ENCODE peak calls at places on chromosomes 12 and 14, in five cellular contexts. One of them, this sample, is unnamed.

GRCh38 chr12:26828315-26828714 is 4.7 kb downstream of the ITPR2 start:
- DNase-seq in HCT116: no peak
- DNase-seq in GM12878: no peak
- DNase-seq in HepG2: no peak
- DNase-seq in H1: no peak
- DNase-seq in this sample: no peak

GRCh38 chr14:72792051-72792788 is 101.7 kb downstream of the DPF3 start:
- DNase-seq in HCT116: no peak
- DNase-seq in HepG2: no peak
- DNase-seq in GM12878: no peak
- DNase-seq in H1: no peak
- DNase-seq in this sample: no peak

GRCh38 chr14:80996049-80996901 is 40.9 kb downstream of the TSHR start:
- DNase-seq in H1: no peak
- DNase-seq in HepG2: peak
- DNase-seq in HCT116: peak
- DNase-seq in GM12878: no peak
- DNase-seq in this sample: peak

GRCh38 chr14:92472860-92473259 is 40.7 kb upstream of the RIN3 start:
- DNase-seq in GM12878: no peak
- DNase-seq in HCT116: no peak
- DNase-seq in H1: peak
- DNase-seq in HepG2: no peak
- DNase-seq in this sample: no peak

GRCh38 chr12:110124184-110124995 is at the start of gene IFT81:
- DNase-seq in HepG2: peak
- DNase-seq in HCT116: peak
- DNase-seq in H1: peak
- DNase-seq in GM12878: no peak
- DNase-seq in this sample: peak

GRCh38 chr12:82608706-82609105 is 78.0 kb upstream of the TMTC2 start:
- DNase-seq in GM12878: no peak
- DNase-seq in HepG2: no peak
- DNase-seq in HCT116: no peak
- DNase-seq in H1: no peak
- DNase-seq in this sample: no peak

GRCh38 chr14:36508418-36509051 is 11.5 kb downstream of the NKX2-1 start:
- DNase-seq in HepG2: no peak
- DNase-seq in H1: peak
- DNase-seq in HCT116: no peak
- DNase-seq in GM12878: no peak
- DNase-seq in this sample: no peak

GRCh38 chr12:43882578-43883178 is 46.8 kb downstream of the TMEM117 start:
- DNase-seq in HCT116: peak
- DNase-seq in H1: no peak
- DNase-seq in GM12878: peak
- DNase-seq in HepG2: peak
- DNase-seq in this sample: peak

GRCh38 chr12:3745152-3745551 is 7.8 kb downstream of the CRACR2A start:
- DNase-seq in GM12878: no peak
- DNase-seq in H1: peak
- DNase-seq in HCT116: no peak
- DNase-seq in HepG2: no peak
- DNase-seq in this sample: no peak

GRCh38 chr12:109752117-109753053 is 38.8 kb downstream of the FAM222A start:
- DNase-seq in HepG2: peak
- DNase-seq in GM12878: no peak
- DNase-seq in H1: no peak
- DNase-seq in HCT116: no peak
- DNase-seq in this sample: no peak

GRCh38 chr14:102055181-102055901 is 31.5 kb downstream of the HSP90AA1 start:
- DNase-seq in GM12878: no peak
- DNase-seq in HepG2: peak
- DNase-seq in HCT116: no peak
- DNase-seq in H1: peak
- DNase-seq in this sample: peak
- TF ChIP-seq JUND in GM12878: no peak
- TF ChIP-seq JUND in HepG2: no peak
- TF ChIP-seq JUND in HCT116: no peak
- TF ChIP-seq JUND in H1: no peak
- TF ChIP-seq JUND in this sample: no peak

GRCh38 chr12:127619869-127620769 is 646.9 kb upstream of the TMEM132C start:
- DNase-seq in HCT116: no peak
- DNase-seq in HepG2: no peak
- DNase-seq in GM12878: no peak
- DNase-seq in H1: no peak
- DNase-seq in this sample: no peak
- TF ChIP-seq JUND in HCT116: no peak
- TF ChIP-seq JUND in HepG2: no peak
- TF ChIP-seq JUND in GM12878: no peak
- TF ChIP-seq JUND in H1: no peak
- TF ChIP-seq JUND in this sample: no peak

DNA sequence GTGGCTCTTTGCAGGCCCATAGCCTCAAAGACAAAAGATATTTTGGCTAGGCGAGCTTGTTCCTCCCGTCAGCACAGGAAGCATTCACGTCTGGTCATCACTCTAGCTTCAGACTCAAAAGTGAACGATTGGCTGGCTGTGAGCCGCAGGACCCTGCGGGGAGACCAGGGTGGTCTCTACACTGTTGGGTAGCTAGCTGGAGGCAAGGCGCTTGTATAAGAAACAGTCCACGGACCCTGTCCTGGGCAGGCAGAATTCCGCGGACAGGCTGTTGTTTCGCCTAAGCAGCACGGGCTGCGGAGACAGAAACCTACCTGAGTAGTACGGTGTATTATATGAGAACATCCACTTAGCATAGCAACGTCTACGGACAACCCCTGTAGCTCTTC is 29.6 kb downstream of the WBP11 start:
- DNase-seq in HCT116: no peak
- DNase-seq in HepG2: no peak
- DNase-seq in GM12878: peak
- DNase-seq in H1: no peak
- DNase-seq in this sample: no peak
- TF ChIP-seq JUND in HCT116: no peak
- TF ChIP-seq JUND in HepG2: no peak
- TF ChIP-seq JUND in GM12878: no peak
- TF ChIP-seq JUND in H1: no peak
- TF ChIP-seq JUND in this sample: no peak

GRCh38 chr12:24560867-24561266 is 388.0 kb downstream of the BCAT1 start:
- DNase-seq in HCT116: no peak
- DNase-seq in HepG2: no peak
- DNase-seq in H1: no peak
- DNase-seq in GM12878: no peak
- DNase-seq in this sample: no peak
- TF ChIP-seq JUND in HCT116: no peak
- TF ChIP-seq JUND in HepG2: no peak
- TF ChIP-seq JUND in H1: no peak
- TF ChIP-seq JUND in GM12878: no peak
- TF ChIP-seq JUND in this sample: no peak

DNA sequence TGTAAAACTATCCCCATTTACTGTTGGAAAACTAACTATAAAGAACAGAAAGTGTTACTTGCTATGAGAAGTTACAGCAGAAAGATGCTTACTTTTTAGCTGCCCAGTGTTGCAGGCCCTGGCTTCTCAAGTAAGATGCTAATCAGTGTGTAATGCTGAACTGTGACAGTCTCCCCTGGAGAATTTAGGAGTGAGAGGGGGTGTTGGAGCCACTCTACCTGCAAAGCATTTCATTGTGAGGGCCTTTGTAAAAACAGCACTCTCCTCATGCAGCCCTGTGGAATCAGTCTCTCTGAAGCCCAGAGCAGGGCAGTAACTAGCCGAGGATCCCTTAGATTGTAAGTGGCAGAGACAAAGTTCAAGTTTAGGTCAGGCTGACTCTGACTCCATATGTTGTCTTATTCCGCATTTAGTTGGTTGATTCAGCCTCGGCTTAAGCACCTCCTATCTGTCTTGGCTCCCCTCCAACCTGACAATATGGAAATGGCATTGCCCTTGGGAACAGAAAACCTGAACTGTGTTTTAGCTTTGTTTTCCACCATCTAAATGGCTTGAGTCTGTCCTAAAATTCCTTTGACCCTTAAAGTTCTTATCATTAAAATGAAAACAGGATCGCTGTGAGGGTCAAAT is 141.3 kb downstream of the PRKCH start:
- DNase-seq in HepG2: peak
- DNase-seq in HCT116: no peak
- DNase-seq in GM12878: no peak
- DNase-seq in H1: peak
- DNase-seq in this sample: no peak
- TF ChIP-seq JUND in HepG2: no peak
- TF ChIP-seq JUND in HCT116: no peak
- TF ChIP-seq JUND in GM12878: no peak
- TF ChIP-seq JUND in H1: no peak
- TF ChIP-seq JUND in this sample: no peak

GRCh38 chr14:22955702-22956575 is 951 bp downstream of the HAUS4 start:
- DNase-seq in HepG2: peak
- DNase-seq in H1: no peak
- DNase-seq in HCT116: no peak
- DNase-seq in GM12878: no peak
- DNase-seq in this sample: no peak

DNA sequence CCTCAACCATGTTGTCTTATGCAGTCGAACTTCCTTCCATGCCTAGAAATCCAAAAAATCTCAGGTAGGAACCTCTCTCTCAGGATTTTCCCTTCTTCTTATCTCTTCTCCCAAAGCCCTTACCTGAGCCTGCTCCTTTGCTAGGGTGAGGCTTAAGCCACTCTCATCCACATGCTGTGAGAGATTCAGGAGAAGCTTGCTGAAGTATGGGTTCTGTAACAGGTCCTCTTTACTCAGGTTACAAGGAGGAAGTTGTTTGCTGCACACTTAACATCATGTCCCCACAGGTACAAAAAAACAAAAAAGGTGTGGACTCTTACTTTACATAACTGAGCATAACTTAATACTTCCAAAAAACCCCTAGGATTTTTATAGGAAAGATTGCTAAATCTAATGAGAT is 4.5 kb downstream of the HAUS4 start:
- DNase-seq in HepG2: no peak
- DNase-seq in HCT116: no peak
- DNase-seq in GM12878: no peak
- DNase-seq in H1: no peak
- DNase-seq in this sample: no peak
- TF ChIP-seq JUND in HepG2: no peak
- TF ChIP-seq JUND in HCT116: no peak
- TF ChIP-seq JUND in GM12878: no peak
- TF ChIP-seq JUND in H1: no peak
- TF ChIP-seq JUND in this sample: no peak

GRCh38 chr12:124692443-124692842 is 125.0 kb upstream of the NCOR2 start:
- DNase-seq in HepG2: no peak
- DNase-seq in H1: no peak
- DNase-seq in GM12878: no peak
- DNase-seq in HCT116: no peak
- DNase-seq in this sample: no peak
- TF ChIP-seq JUND in HepG2: no peak
- TF ChIP-seq JUND in H1: no peak
- TF ChIP-seq JUND in GM12878: no peak
- TF ChIP-seq JUND in HCT116: no peak
- TF ChIP-seq JUND in this sample: no peak

DNA sequence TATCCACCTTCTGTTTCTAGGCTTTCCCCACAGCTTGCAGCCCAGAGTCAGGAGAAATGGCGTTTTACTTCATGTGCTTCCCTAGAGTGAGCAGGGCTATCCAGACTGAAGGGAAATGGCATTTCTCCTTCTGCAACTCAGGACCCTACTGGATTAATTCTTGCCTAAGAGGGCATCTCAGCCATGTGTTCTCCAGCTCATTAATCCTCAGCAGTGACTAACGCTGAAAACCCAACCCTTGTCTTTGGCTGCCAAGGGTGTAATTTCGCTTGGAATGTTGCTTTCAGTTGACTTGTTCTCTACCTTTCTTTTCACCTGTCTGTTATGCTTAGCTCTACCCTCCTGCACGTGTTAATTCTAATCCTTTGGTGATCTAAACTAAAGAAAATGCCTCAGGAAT is 21.0 kb upstream of the EMP1 start:
- DNase-seq in HCT116: no peak
- DNase-seq in GM12878: no peak
- DNase-seq in H1: peak
- DNase-seq in HepG2: no peak
- DNase-seq in this sample: no peak
- TF ChIP-seq JUND in HCT116: no peak
- TF ChIP-seq JUND in GM12878: no peak
- TF ChIP-seq JUND in H1: no peak
- TF ChIP-seq JUND in HepG2: no peak
- TF ChIP-seq JUND in this sample: no peak

DNA sequence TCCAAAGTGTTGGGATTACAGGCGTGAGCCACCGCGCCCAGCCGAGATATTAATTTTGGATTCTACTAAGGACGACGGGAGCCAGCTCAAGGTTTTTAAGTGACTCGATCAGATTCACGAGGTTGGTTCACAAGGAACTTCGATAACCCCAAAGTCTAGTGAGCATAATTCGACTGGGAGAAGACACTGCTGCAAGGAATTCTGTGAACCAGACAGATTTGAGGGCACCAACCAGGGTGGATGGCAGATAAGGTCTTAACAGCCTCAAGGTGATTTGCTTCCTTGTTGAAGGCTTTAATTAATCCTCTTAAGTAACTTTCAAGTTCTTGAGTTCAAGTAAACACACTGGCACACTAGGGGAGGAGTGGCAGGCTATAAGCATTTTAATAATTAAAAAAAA is 1.1 kb upstream of the KLHDC2 start:
- DNase-seq in HCT116: no peak
- DNase-seq in H1: no peak
- DNase-seq in GM12878: no peak
- DNase-seq in HepG2: no peak
- DNase-seq in this sample: peak
- TF ChIP-seq JUND in HCT116: no peak
- TF ChIP-seq JUND in H1: no peak
- TF ChIP-seq JUND in GM12878: no peak
- TF ChIP-seq JUND in HepG2: no peak
- TF ChIP-seq JUND in this sample: no peak

DNA sequence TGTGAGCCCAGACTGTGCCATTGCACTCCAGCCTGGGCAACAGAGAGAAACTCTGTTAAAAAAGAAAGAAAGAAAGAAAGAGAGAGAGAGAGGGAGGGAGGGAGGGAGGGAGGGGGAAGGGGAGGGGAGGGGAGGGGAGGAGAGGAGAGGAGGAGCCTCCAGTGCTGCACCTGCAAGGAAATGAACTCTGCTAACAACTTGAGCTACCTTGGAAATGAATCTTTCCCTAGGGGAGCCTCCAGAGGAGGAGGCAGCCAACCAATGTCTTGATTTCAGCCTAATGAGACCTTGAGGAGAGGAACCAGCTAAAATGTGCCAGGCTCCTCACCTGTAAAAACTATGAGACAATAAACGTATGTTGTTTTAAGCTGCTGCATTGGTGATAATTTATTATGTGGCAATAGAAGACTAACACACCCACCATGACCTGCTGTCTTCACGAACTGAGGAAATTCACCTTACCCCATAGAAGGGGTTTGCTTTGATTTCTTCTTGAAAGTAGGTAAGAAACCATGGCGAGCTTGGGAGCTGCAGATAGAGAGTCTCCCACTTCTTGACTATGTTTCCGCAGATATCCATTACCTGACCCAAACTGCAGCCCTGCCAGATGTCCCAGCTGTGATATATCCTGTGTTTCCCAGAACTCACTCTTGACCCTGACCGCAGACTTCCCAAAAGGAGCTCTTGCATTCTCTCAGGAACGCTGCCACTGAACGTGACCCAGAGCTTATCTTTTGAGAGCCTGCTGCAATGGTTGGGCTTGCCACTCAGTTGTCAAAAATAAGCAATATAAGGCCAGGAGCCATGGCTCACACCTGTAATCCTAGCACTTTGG is 31.6 kb upstream of the TMPO start:
- DNase-seq in HepG2: no peak
- DNase-seq in H1: no peak
- DNase-seq in HCT116: no peak
- DNase-seq in GM12878: no peak
- DNase-seq in this sample: no peak
- TF ChIP-seq JUND in HepG2: no peak
- TF ChIP-seq JUND in H1: no peak
- TF ChIP-seq JUND in HCT116: no peak
- TF ChIP-seq JUND in GM12878: no peak
- TF ChIP-seq JUND in this sample: no peak

This sample was measured in T47D.